ENCODE peak calls at places on chromosome 12, in five cellular contexts. G is CD4-positive, alpha-beta memory T cell; E is tibial nerve; U is ACHN; M is hippocampal formation. K is an unnamed sample.

GRCh38 chr12:94099191-94099983 is 49.0 kb upstream of the PLXNC1 start:
- DNase-seq in M (no peak), E (no peak), U (no peak), G (no peak), K (peak)

GRCh38 chr12:49870501-49871262 is 27.8 kb upstream of the BCDIN3D start:
- DNase-seq in M (no peak), E (no peak), U (no peak), G (no peak), K (no peak)

GRCh38 chr12:25054783-25055144 is 105.9 kb upstream of the BCAT1 start:
- DNase-seq in G (peak), U (no peak), M (no peak), E (no peak), K (no peak)

GRCh38 chr12:9372202-9372601 is 164.0 kb upstream of the PZP start:
- DNase-seq in M (no peak), E (no peak), G (no peak), U (peak), K (no peak)

GRCh38 chr12:69684472-69684871 is 14.6 kb downstream of the BEST3 start:
- DNase-seq in E (no peak), M (peak), U (no peak), G (no peak), K (no peak)

GRCh38 chr12:104569348-104570173 is 112.8 kb downstream of the CHST11 start:
- DNase-seq in M (no peak), U (no peak), G (peak), E (peak), K (peak)

GRCh38 chr12:66409195-66409871 is 107.0 kb downstream of the HELB start:
- DNase-seq in M (no peak), E (peak), G (peak), U (peak), K (peak)

GRCh38 chr12:88663001-88663400 is 82.7 kb upstream of the KITLG start:
- DNase-seq in M (no peak), E (no peak), U (no peak), G (no peak), K (no peak)

GRCh38 chr12:4579305-4580097 is 17.5 kb downstream of the DYRK4 start:
- DNase-seq in E (no peak), M (no peak), G (no peak), U (peak), K (no peak)

GRCh38 chr12:129826273-129826672 is 77.6 kb downstream of the TMEM132D start:
- DNase-seq in U (no peak), E (no peak), G (no peak), M (no peak), K (no peak)

GRCh38 chr12:14473707-14474287 is 93.9 kb downstream of the PLBD1 start:
- DNase-seq in M (no peak), U (peak), E (no peak), G (peak), K (no peak)

GRCh38 chr12:31832740-31833540 is 104.1 kb upstream of the AMN1 start:
- DNase-seq in U (no peak), M (no peak), E (no peak), G (peak), K (peak)

GRCh38 chr12:52004042-52004648 is 2.6 kb upstream of the TAMALIN start:
- DNase-seq in E (peak), G (no peak), M (peak), U (peak), K (no peak)

GRCh38 chr12:49647827-49648721 is 24.7 kb downstream of the PRPF40B start:
- DNase-seq in M (no peak), U (no peak), E (no peak), G (no peak), K (no peak)

GRCh38 chr12:88299567-88300101 is 157.5 kb downstream of the TMTC3 start:
- DNase-seq in U (peak), G (no peak), M (no peak), E (no peak), K (no peak)

GRCh38 chr12:131123817-131124216 is 170.1 kb downstream of the ADGRD1 start:
- DNase-seq in E (no peak), U (no peak), M (no peak), G (no peak), K (no peak)

GRCh38 chr12:4250691-4251090 is 22.9 kb upstream of the CCND2 start:
- DNase-seq in G (no peak), E (no peak), U (no peak), M (no peak), K (no peak)

GRCh38 chr12:116135209-116135930 is 142.1 kb downstream of the MED13L start:
- DNase-seq in E (no peak), M (no peak), G (no peak), U (peak), K (no peak)

GRCh38 chr12:124829008-124829707 is 34.5 kb downstream of the SCARB1 start:
- DNase-seq in G (no peak), M (no peak), U (peak), E (peak), K (no peak)

GRCh38 chr12:99157946-99158345 is 489.6 kb upstream of the GARIN6 start:
- DNase-seq in M (no peak), U (peak), E (no peak), G (no peak), K (no peak)

GRCh38 chr12:132700212-132700913 is 10.3 kb upstream of the PGAM5 start:
- DNase-seq in E (no peak), G (no peak), M (no peak), U (no peak), K (no peak)

GRCh38 chr12:10562306-10562933 is 51.0 kb downstream of the MAGOHB start:
- DNase-seq in U (peak), G (peak), M (peak), E (peak), K (peak)

GRCh38 chr12:58496411-58496810 is 423.9 kb downstream of the LRIG3 start:
- DNase-seq in U (no peak), G (no peak), M (no peak), E (no peak), K (no peak)

GRCh38 chr12:126347421-126347820 is 1282.2 kb downstream of the AACS start:
- DNase-seq in M (no peak), U (no peak), E (no peak), G (no peak), K (no peak)

GRCh38 chr12:6367065-6367968 is 8.0 kb downstream of the SCNN1A start:
- DNase-seq in M (no peak), G (peak), E (no peak), U (peak), K (peak)

GRCh38 chr12:16506394-16506793 is 99.6 kb downstream of the LMO3 start:
- DNase-seq in E (no peak), G (no peak), M (no peak), U (no peak), K (no peak)

GRCh38 chr12:102781117-102781516 is 135.9 kb downstream of the PAH start:
- DNase-seq in M (peak), E (no peak), U (no peak), G (no peak), K (no peak)

K was measured in Jurkat, Clone E6-1.